ENCODE peak calls at places on chromosomes 5 and 9, in eight cellular contexts. One of them, this sample, is unnamed. For H3K4me1, the result is how much of the 10 kb centered on the place peaks cover.

GRCh38 chr9:124849801-124850200 is 3.5 kb upstream of the WDR38 start:
- DNase-seq in mammary epithelial cell: no peak
- DNase-seq in OCI-LY7: no peak
- DNase-seq in HCT116: no peak
- DNase-seq in GM23248: peak
- DNase-seq in Karpas-422: peak
- DNase-seq in IMR-90: peak
- DNase-seq in fibroblast of lung: peak
- DNase-seq in this sample: peak

GRCh38 chr9:72364679-72365524 is at the start of gene ZFAND5:
- DNase-seq in fibroblast of lung: peak
- DNase-seq in GM23248: peak
- DNase-seq in HCT116: peak
- DNase-seq in IMR-90: peak
- DNase-seq in OCI-LY7: peak
- DNase-seq in Karpas-422: peak
- DNase-seq in mammary epithelial cell: peak
- DNase-seq in this sample: peak

GRCh38 chr5:102789469-102789868 is 34.4 kb downstream of the PAM start:
- DNase-seq in GM23248: no peak
- DNase-seq in fibroblast of lung: no peak
- DNase-seq in OCI-LY7: no peak
- DNase-seq in mammary epithelial cell: no peak
- DNase-seq in HCT116: no peak
- DNase-seq in IMR-90: no peak
- DNase-seq in Karpas-422: no peak
- DNase-seq in this sample: no peak

GRCh38 chr9:89955626-89956025 is 350.8 kb downstream of the GADD45G start:
- DNase-seq in HCT116: no peak
- DNase-seq in GM23248: no peak
- DNase-seq in mammary epithelial cell: no peak
- DNase-seq in OCI-LY7: no peak
- DNase-seq in fibroblast of lung: no peak
- DNase-seq in Karpas-422: no peak
- DNase-seq in IMR-90: no peak
- DNase-seq in this sample: no peak

GRCh38 chr9:36625006-36625600 is 52.4 kb downstream of the MELK start:
- DNase-seq in HCT116: peak
- DNase-seq in GM23248: peak
- DNase-seq in IMR-90: peak
- DNase-seq in fibroblast of lung: peak
- DNase-seq in mammary epithelial cell: peak
- DNase-seq in Karpas-422: no peak
- DNase-seq in OCI-LY7: no peak
- DNase-seq in this sample: peak

GRCh38 chr9:93136693-93137092 is 2.6 kb upstream of the NINJ1 start:
- DNase-seq in GM23248: no peak
- DNase-seq in HCT116: no peak
- DNase-seq in fibroblast of lung: no peak
- DNase-seq in Karpas-422: no peak
- DNase-seq in mammary epithelial cell: no peak
- DNase-seq in OCI-LY7: no peak
- DNase-seq in IMR-90: no peak
- DNase-seq in this sample: peak

GRCh38 chr5:52624291-52624690 is 163.4 kb upstream of the ITGA1 start:
- DNase-seq in mammary epithelial cell: no peak
- DNase-seq in fibroblast of lung: no peak
- DNase-seq in HCT116: no peak
- DNase-seq in IMR-90: no peak
- DNase-seq in OCI-LY7: no peak
- DNase-seq in Karpas-422: no peak
- DNase-seq in GM23248: no peak
- DNase-seq in this sample: no peak

GRCh38 chr9:128593856-128594255 is 41.5 kb downstream of the SPTAN1 start:
- DNase-seq in Karpas-422: no peak
- DNase-seq in fibroblast of lung: no peak
- DNase-seq in mammary epithelial cell: no peak
- DNase-seq in HCT116: no peak
- DNase-seq in GM23248: no peak
- DNase-seq in OCI-LY7: no peak
- DNase-seq in IMR-90: no peak
- DNase-seq in this sample: no peak

GRCh38 chr9:130444565-130445221 is at the start of gene ASS1:
- DNase-seq in fibroblast of lung: peak
- DNase-seq in mammary epithelial cell: peak
- DNase-seq in HCT116: no peak
- DNase-seq in Karpas-422: no peak
- DNase-seq in IMR-90: no peak
- DNase-seq in GM23248: peak
- DNase-seq in OCI-LY7: peak
- DNase-seq in this sample: peak

GRCh38 chr9:98929866-98930265 is 13.8 kb upstream of the COL15A1 start:
- DNase-seq in mammary epithelial cell: no peak
- DNase-seq in Karpas-422: no peak
- DNase-seq in fibroblast of lung: peak
- DNase-seq in GM23248: no peak
- DNase-seq in IMR-90: peak
- DNase-seq in OCI-LY7: no peak
- DNase-seq in HCT116: no peak
- DNase-seq in this sample: no peak

GRCh38 chr5:90356612-90357011 is 52.9 kb downstream of the CETN3 start:
- DNase-seq in fibroblast of lung: peak
- DNase-seq in IMR-90: no peak
- DNase-seq in mammary epithelial cell: no peak
- DNase-seq in Karpas-422: no peak
- DNase-seq in OCI-LY7: no peak
- DNase-seq in HCT116: no peak
- DNase-seq in GM23248: peak
- DNase-seq in this sample: no peak

GRCh38 chr9:19619221-19619620 is 169.6 kb downstream of the SLC24A2 start:
- DNase-seq in mammary epithelial cell: no peak
- DNase-seq in fibroblast of lung: no peak
- DNase-seq in Karpas-422: no peak
- DNase-seq in IMR-90: no peak
- DNase-seq in OCI-LY7: no peak
- DNase-seq in HCT116: no peak
- DNase-seq in GM23248: no peak
- DNase-seq in this sample: no peak

GRCh38 chr5:10468256-10468655 is 26.6 kb downstream of the ROPN1L start:
- DNase-seq in Karpas-422: no peak
- DNase-seq in fibroblast of lung: no peak
- DNase-seq in mammary epithelial cell: no peak
- DNase-seq in HCT116: no peak
- DNase-seq in OCI-LY7: no peak
- DNase-seq in GM23248: no peak
- DNase-seq in IMR-90: no peak
- DNase-seq in this sample: no peak

GRCh38 chr5:168308976-168309598 is 17.6 kb downstream of the WWC1 start:
- DNase-seq in Karpas-422: no peak
- DNase-seq in HCT116: no peak
- DNase-seq in GM23248: no peak
- DNase-seq in mammary epithelial cell: no peak
- DNase-seq in fibroblast of lung: no peak
- DNase-seq in OCI-LY7: no peak
- DNase-seq in IMR-90: no peak
- DNase-seq in this sample: no peak

GRCh38 chr9:5920860-5921328 is 30.2 kb downstream of the MLANA start:
- DNase-seq in OCI-LY7: peak
- DNase-seq in mammary epithelial cell: no peak
- DNase-seq in IMR-90: peak
- DNase-seq in Karpas-422: no peak
- DNase-seq in GM23248: peak
- DNase-seq in fibroblast of lung: no peak
- DNase-seq in HCT116: no peak
- DNase-seq in this sample: peak

GRCh38 chr5:10885026-10885425 is 124.0 kb upstream of the DAP start:
- DNase-seq in IMR-90: peak
- DNase-seq in OCI-LY7: no peak
- DNase-seq in Karpas-422: no peak
- DNase-seq in fibroblast of lung: no peak
- DNase-seq in GM23248: peak
- DNase-seq in HCT116: no peak
- DNase-seq in mammary epithelial cell: peak
- DNase-seq in this sample: no peak

DNA sequence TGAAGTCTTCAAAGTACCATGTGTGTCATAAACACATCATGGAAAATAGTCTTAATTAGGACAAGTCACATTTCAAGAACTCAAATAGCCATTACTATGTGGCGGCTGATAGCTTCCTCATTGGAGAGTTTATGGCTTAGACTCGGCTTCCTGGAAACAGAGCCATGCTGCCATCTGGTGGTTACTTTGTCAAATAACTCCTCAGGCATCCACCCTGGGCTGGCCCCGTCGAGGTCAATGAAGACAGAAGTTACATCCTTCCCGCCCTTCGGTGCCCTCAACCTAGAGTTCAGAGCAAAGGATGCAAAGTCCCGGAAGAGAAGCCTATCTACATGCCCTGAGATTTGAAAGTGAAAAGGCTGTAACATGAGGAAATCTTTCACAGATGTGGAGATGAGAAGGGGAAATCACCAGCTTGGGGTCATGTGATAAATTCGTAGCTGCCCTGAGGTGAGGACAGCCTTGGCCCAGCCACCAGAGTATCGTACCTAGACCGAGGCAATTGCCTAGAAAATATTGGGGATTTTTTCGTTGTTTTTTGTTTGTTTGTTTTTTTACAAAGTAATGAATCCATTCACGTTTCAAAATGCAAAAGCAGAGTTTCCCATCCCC is 45.5 kb upstream of the ZNF169 start:
- DNase-seq in fibroblast of lung: peak
- DNase-seq in IMR-90: peak
- DNase-seq in OCI-LY7: peak
- DNase-seq in GM23248: peak
- DNase-seq in mammary epithelial cell: peak
- DNase-seq in Karpas-422: peak
- DNase-seq in HCT116: peak
- DNase-seq in this sample: peak
- H3K4me2 ChIP-seq in fibroblast of lung: no peak
- H3K4me2 ChIP-seq in IMR-90: no peak
- H3K4me2 ChIP-seq in OCI-LY7: peak
- H3K4me2 ChIP-seq in GM23248: no peak
- H3K4me2 ChIP-seq in mammary epithelial cell: no peak
- H3K4me2 ChIP-seq in Karpas-422: no peak
- H3K4me2 ChIP-seq in HCT116: no peak
- H3K4me2 ChIP-seq in this sample: no peak

GRCh38 chr9:21674894-21675293 is 127.5 kb upstream of the MTAP start:
- DNase-seq in Karpas-422: no peak
- DNase-seq in HCT116: peak
- DNase-seq in OCI-LY7: no peak
- DNase-seq in mammary epithelial cell: peak
- DNase-seq in GM23248: peak
- DNase-seq in fibroblast of lung: no peak
- DNase-seq in IMR-90: peak
- DNase-seq in this sample: no peak
- H2AFZ ChIP-seq in Karpas-422: no peak
- H2AFZ ChIP-seq in HCT116: no peak
- H2AFZ ChIP-seq in OCI-LY7: no peak
- H2AFZ ChIP-seq in mammary epithelial cell: no peak
- H2AFZ ChIP-seq in GM23248: peak
- H2AFZ ChIP-seq in fibroblast of lung: no peak
- H2AFZ ChIP-seq in IMR-90: no peak
- H2AFZ ChIP-seq in this sample: no peak

GRCh38 chr9:121298016-121298538 is 30.1 kb downstream of the GSN start:
- DNase-seq in fibroblast of lung: no peak
- DNase-seq in Karpas-422: no peak
- DNase-seq in mammary epithelial cell: no peak
- DNase-seq in IMR-90: no peak
- DNase-seq in GM23248: no peak
- DNase-seq in OCI-LY7: no peak
- DNase-seq in HCT116: no peak
- DNase-seq in this sample: peak

GRCh38 chr9:121300283-121301119 is 32.5 kb downstream of the GSN start:
- DNase-seq in HCT116: no peak
- DNase-seq in IMR-90: no peak
- DNase-seq in Karpas-422: no peak
- DNase-seq in GM23248: no peak
- DNase-seq in OCI-LY7: no peak
- DNase-seq in fibroblast of lung: no peak
- DNase-seq in mammary epithelial cell: no peak
- DNase-seq in this sample: no peak

GRCh38 chr9:121299125-121299466 is 31.1 kb downstream of the GSN start:
- DNase-seq in GM23248: peak
- DNase-seq in mammary epithelial cell: no peak
- DNase-seq in fibroblast of lung: no peak
- DNase-seq in OCI-LY7: no peak
- DNase-seq in Karpas-422: no peak
- DNase-seq in HCT116: no peak
- DNase-seq in IMR-90: no peak
- DNase-seq in this sample: no peak

GRCh38 chr9:121298689-121299112 is 30.7 kb downstream of the GSN start:
- DNase-seq in IMR-90: no peak
- DNase-seq in fibroblast of lung: no peak
- DNase-seq in mammary epithelial cell: no peak
- DNase-seq in HCT116: no peak
- DNase-seq in GM23248: peak
- DNase-seq in OCI-LY7: no peak
- DNase-seq in Karpas-422: no peak
- DNase-seq in this sample: peak

GRCh38 chr9:121299467-121300282 is 31.7 kb downstream of the GSN start:
- DNase-seq in Karpas-422: no peak
- DNase-seq in fibroblast of lung: no peak
- DNase-seq in mammary epithelial cell: peak
- DNase-seq in IMR-90: no peak
- DNase-seq in GM23248: peak
- DNase-seq in OCI-LY7: no peak
- DNase-seq in HCT116: no peak
- DNase-seq in this sample: peak
- H3K4me1 ChIP-seq in Karpas-422: under half
- H3K4me1 ChIP-seq in fibroblast of lung: under half
- H3K4me1 ChIP-seq in mammary epithelial cell: under half
- H3K4me1 ChIP-seq in IMR-90: under half
- H3K4me1 ChIP-seq in GM23248: under half
- H3K4me1 ChIP-seq in OCI-LY7: under half
- H3K4me1 ChIP-seq in HCT116: under half
- H3K4me1 ChIP-seq in this sample: under half

GRCh38 chr5:32298056-32298420 is 14.7 kb downstream of the MTMR12 start:
- DNase-seq in GM23248: no peak
- DNase-seq in mammary epithelial cell: no peak
- DNase-seq in OCI-LY7: no peak
- DNase-seq in Karpas-422: no peak
- DNase-seq in fibroblast of lung: no peak
- DNase-seq in HCT116: no peak
- DNase-seq in IMR-90: no peak
- DNase-seq in this sample: peak

GRCh38 chr5:32301891-32302290 is 10.8 kb downstream of the MTMR12 start:
- DNase-seq in fibroblast of lung: no peak
- DNase-seq in GM23248: no peak
- DNase-seq in IMR-90: no peak
- DNase-seq in mammary epithelial cell: no peak
- DNase-seq in Karpas-422: no peak
- DNase-seq in OCI-LY7: no peak
- DNase-seq in HCT116: no peak
- DNase-seq in this sample: no peak

GRCh38 chr5:32302822-32303754 is 9.7 kb downstream of the MTMR12 start:
- DNase-seq in HCT116: no peak
- DNase-seq in IMR-90: no peak
- DNase-seq in mammary epithelial cell: no peak
- DNase-seq in Karpas-422: no peak
- DNase-seq in fibroblast of lung: no peak
- DNase-seq in GM23248: peak
- DNase-seq in OCI-LY7: no peak
- DNase-seq in this sample: peak

GRCh38 chr5:32299059-32299677 is 13.6 kb downstream of the MTMR12 start:
- DNase-seq in GM23248: no peak
- DNase-seq in OCI-LY7: peak
- DNase-seq in mammary epithelial cell: no peak
- DNase-seq in Karpas-422: no peak
- DNase-seq in IMR-90: no peak
- DNase-seq in fibroblast of lung: no peak
- DNase-seq in HCT116: no peak
- DNase-seq in this sample: no peak

GRCh38 chr5:32297181-32298055 is 15.3 kb downstream of the MTMR12 start:
- DNase-seq in Karpas-422: no peak
- DNase-seq in HCT116: no peak
- DNase-seq in GM23248: no peak
- DNase-seq in IMR-90: peak
- DNase-seq in fibroblast of lung: no peak
- DNase-seq in mammary epithelial cell: no peak
- DNase-seq in OCI-LY7: no peak
- DNase-seq in this sample: peak
- H3K4me2 ChIP-seq in Karpas-422: no peak
- H3K4me2 ChIP-seq in HCT116: no peak
- H3K4me2 ChIP-seq in GM23248: no peak
- H3K4me2 ChIP-seq in IMR-90: no peak
- H3K4me2 ChIP-seq in fibroblast of lung: no peak
- H3K4me2 ChIP-seq in mammary epithelial cell: no peak
- H3K4me2 ChIP-seq in OCI-LY7: no peak
- H3K4me2 ChIP-seq in this sample: no peak

This sample was measured in osteoblast.